ENCODE peak calls at places on chromosome 14, in eight cellular contexts. V is ovary, B is uterus, D is testis, H is lower lobe of right lung, X is transverse colon, T is stomach, R is heart right ventricle. L is an unnamed sample.

GRCh38 chr14:49420201-49420600 is 166.0 kb downstream of the RPS29 start:
- DNase-seq in V (no peak), B (no peak), D (no peak), H (no peak), X (no peak), T (no peak), R (no peak), L (no peak)

GRCh38 chr14:69648480-69649414 is 37.4 kb downstream of the SUSD6 start:
- DNase-seq in V (no peak), B (no peak), D (no peak), H (no peak), X (no peak), T (no peak), R (no peak), L (no peak)

GRCh38 chr14:69483765-69484443 is 624 bp upstream of the PLEKHD1 start:
- DNase-seq in V (peak; percentile 60), B (peak; percentile 34), D (peak; percentile 34), H (no peak), X (peak; percentile 10), T (no peak), R (no peak), L (no peak)

GRCh38 chr14:74647834-74648361 is 35.9 kb upstream of the LTBP2 start:
- DNase-seq in V (peak; percentile 74), B (no peak), D (peak; percentile 33), H (no peak), X (no peak), T (peak; percentile 34), R (no peak), L (no peak)

GRCh38 chr14:99522457-99522891 is 41.3 kb downstream of the CCNK start:
- DNase-seq in V (peak; percentile 72), B (peak; percentile 63), D (no peak), H (peak; percentile 44), X (no peak), T (no peak), R (no peak), L (no peak)

GRCh38 chr14:73741876-73742519 is 27.8 kb upstream of the PNMA1 start:
- DNase-seq in V (no peak), B (no peak), D (no peak), H (no peak), X (no peak), T (no peak), R (no peak), L (no peak)

GRCh38 chr14:41604793-41605534 is 1.7 kb upstream of the LRFN5 start:
- DNase-seq in V (peak; percentile 71), B (peak; percentile 63), D (peak; percentile 73), H (no peak), X (no peak), T (no peak), R (peak; percentile 32), L (peak; percentile 81)

GRCh38 chr14:29310757-29311156 is 544.2 kb downstream of the FOXG1 start:
- DNase-seq in V (no peak), B (no peak), D (no peak), H (no peak), X (no peak), T (no peak), R (no peak), L (no peak)

GRCh38 chr14:72701232-72701555 is 192.7 kb downstream of the DPF3 start:
- DNase-seq in V (no peak), B (no peak), D (no peak), H (no peak), X (no peak), T (no peak), R (no peak), L (no peak)

GRCh38 chr14:22532345-22533056 is 56.5 kb downstream of the DAD1 start:
- DNase-seq in V (no peak), B (no peak), D (no peak), H (no peak), X (no peak), T (no peak), R (no peak), L (no peak)

GRCh38 chr14:90019824-90020523 is 41.8 kb upstream of the KCNK13 start:
- DNase-seq in V (no peak), B (no peak), D (no peak), H (no peak), X (no peak), T (no peak), R (no peak), L (no peak)

GRCh38 chr14:34465069-34465859 is 3.2 kb upstream of the SPTSSA start:
- DNase-seq in V (no peak), B (no peak), D (no peak), H (no peak), X (no peak), T (no peak), R (no peak), L (no peak)

GRCh38 chr14:87600236-87600635 is 392.7 kb downstream of the GALC start:
- DNase-seq in V (no peak), B (no peak), D (no peak), H (no peak), X (no peak), T (no peak), R (no peak), L (no peak)

GRCh38 chr14:66624319-66624937 is 116.5 kb downstream of the GPHN start:
- DNase-seq in V (peak; percentile 36), B (no peak), D (peak; percentile 71), H (no peak), X (peak; percentile 35), T (peak; percentile 71), R (peak; percentile 50), L (peak; percentile 55)

GRCh38 chr14:67622675-67623074 is 3.0 kb downstream of the ARG2 start:
- DNase-seq in V (no peak), B (no peak), D (peak; percentile 33), H (no peak), X (no peak), T (no peak), R (peak; percentile 23), L (peak; percentile 62)

GRCh38 chr14:77612011-77612620 is 4.3 kb downstream of the SPTLC2 start:
- DNase-seq in V (no peak), B (no peak), D (no peak), H (no peak), X (no peak), T (no peak), R (no peak), L (no peak)

GRCh38 chr14:70822706-70823185 is 13.4 kb upstream of the MAP3K9 start:
- DNase-seq in V (peak; percentile 61), B (peak; percentile 22), D (peak; percentile 40), H (peak; percentile 56), X (peak; percentile 48), T (peak; percentile 41), R (peak; percentile 34), L (peak; percentile 84)

GRCh38 chr14:101072945-101073597 is 169.5 kb upstream of the RTL1 start:
- DNase-seq in V (peak; percentile 64), B (peak; percentile 67), D (peak; percentile 41), H (no peak), X (peak; percentile 81), T (peak; percentile 31), R (no peak), L (peak; percentile 88)

GRCh38 chr14:57362356-57362755 is 28.0 kb upstream of the NAA30 start:
- DNase-seq in V (no peak), B (no peak), D (no peak), H (no peak), X (no peak), T (no peak), R (no peak), L (no peak)

GRCh38 chr14:37746140-37746832 is 150.9 kb downstream of the TTC6 start:
- DNase-seq in V (no peak), B (no peak), D (no peak), H (no peak), X (no peak), T (no peak), R (no peak), L (no peak)

GRCh38 chr14:51211149-51211548 is 28.9 kb upstream of the TMX1 start:
- DNase-seq in V (no peak), B (no peak), D (no peak), H (no peak), X (no peak), T (peak; percentile 30), R (no peak), L (no peak)

GRCh38 chr14:48349689-48350088 is 674.3 kb upstream of the MDGA2 start:
- DNase-seq in V (no peak), B (no peak), D (no peak), H (no peak), X (no peak), T (no peak), R (no peak), L (no peak)

GRCh38 chr14:81412779-81413178 is 12.7 kb upstream of the STON2 start:
- DNase-seq in V (no peak), B (no peak), D (no peak), H (no peak), X (no peak), T (no peak), R (no peak), L (no peak)

GRCh38 chr14:77641534-77642341 is 25.3 kb upstream of the SPTLC2 start:
- DNase-seq in V (peak; percentile 86), B (peak; percentile 74), D (peak; percentile 90), H (peak; percentile 89), X (peak; percentile 76), T (peak; percentile 82), R (peak; percentile 79), L (peak; percentile 93)

GRCh38 chr14:21072102-21072501 is 2.0 kb downstream of the ARHGEF40 start:
- DNase-seq in V (no peak), B (no peak), D (peak; percentile 55), H (no peak), X (no peak), T (no peak), R (peak; percentile 61), L (no peak)
- H3K4me3 ChIP-seq in V (peak overlapping the region; percentile 91), B (no peak overlapping the region), D (peak overlapping the region; percentile 75), H (peak overlapping the region; percentile 75), X (no peak overlapping the region), T (peak overlapping the region; percentile 78), R (peak overlapping the region; percentile 85), L (no peak overlapping the region)

GRCh38 chr14:103879570-103880333 is 32.4 kb upstream of the PPP1R13B start:
- DNase-seq in V (peak; percentile 78), B (peak; percentile 41), D (peak; percentile 38), H (peak; percentile 82), X (peak; percentile 84), T (peak; percentile 91), R (peak; percentile 46), L (no peak)
- H3K27ac ChIP-seq in V (peak overlapping the region; percentile 46), B (peak overlapping the region; percentile 44), D (peak overlapping the region; percentile 51), H (peak overlapping the region; percentile 83), X (peak overlapping the region; percentile 83), T (peak overlapping the region; percentile 88), R (peak overlapping the region; percentile 77), L (peak overlapping the region; percentile 14)

DNA sequence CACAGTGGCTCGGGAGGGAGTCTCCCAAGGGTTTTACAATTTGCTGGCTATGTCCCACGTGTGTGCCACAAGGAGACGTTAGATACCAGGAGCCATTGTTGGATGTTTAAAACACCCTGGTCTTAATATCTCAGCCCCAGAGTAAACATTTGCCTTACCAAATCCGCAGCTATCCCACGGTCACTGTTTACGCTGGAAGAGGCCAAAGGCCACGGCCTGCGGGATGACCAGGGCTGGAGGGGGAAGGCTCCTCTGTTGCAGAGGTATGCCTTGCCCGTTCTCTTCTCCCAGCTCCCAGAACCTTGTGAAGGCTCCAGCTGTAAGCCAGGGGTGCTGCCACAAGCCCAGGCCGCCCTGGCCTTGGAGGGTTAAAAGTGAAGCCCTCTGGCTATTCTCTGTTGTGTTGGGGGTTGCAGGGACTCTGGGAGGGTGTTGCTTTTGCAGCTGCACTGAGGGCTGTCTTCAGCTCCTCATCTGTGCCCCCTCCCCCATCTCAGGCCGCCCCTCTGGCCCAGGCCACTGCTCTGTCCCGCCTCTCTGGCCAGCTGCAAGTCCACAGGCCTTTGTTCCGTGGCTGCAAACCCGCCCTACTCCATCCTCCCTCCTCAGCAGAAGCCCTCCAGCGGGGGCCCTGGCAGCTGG is 2.4 kb downstream of the PLEKHG3 start:
- DNase-seq in V (peak; percentile 77), B (peak; percentile 38), D (peak; percentile 46), H (no peak), X (no peak), T (no peak), R (peak; percentile 69), L (peak; percentile 67)
- H3K4me3 ChIP-seq in V (peak overlapping the region; percentile 82), B (peak overlapping the region; percentile 66), D (no peak overlapping the region), H (peak overlapping the region; percentile 8), X (no peak overlapping the region), T (peak overlapping the region; percentile 90), R (peak overlapping the region; percentile 70), L (no peak overlapping the region)

GRCh38 chr14:91291786-91292405 is 47.4 kb upstream of the GPR68 start:
- DNase-seq in V (no peak), B (no peak), D (no peak), H (peak; percentile 39), X (no peak), T (no peak), R (no peak), L (peak; percentile 59)
- H3K27ac ChIP-seq in V (no peak overlapping the region), B (no peak overlapping the region), D (no peak overlapping the region), H (no peak overlapping the region), X (no peak overlapping the region), T (peak overlapping the region; percentile 66), R (no peak overlapping the region), L (no peak overlapping the region)